ENCODE peak calls at places on chromosomes 4 and X, in five cellular contexts. One of them, this sample, is unnamed.

GRCh38 chr4:26803462-26803861 is 57.2 kb upstream of the STIM2 start:
- DNase-seq in stomach: no peak
- DNase-seq in A549: no peak
- DNase-seq in mesendoderm: peak; percentile 72
- DNase-seq in left ventricle myocardium inferior: no peak
- DNase-seq in this sample: no peak

GRCh38 chrX:68694429-68695205 is 47.2 kb downstream of the STARD8 start:
- DNase-seq in left ventricle myocardium inferior: no peak
- DNase-seq in mesendoderm: no peak
- DNase-seq in stomach: no peak
- DNase-seq in A549: no peak
- DNase-seq in this sample: no peak

GRCh38 chr4:82217986-82218715 is 155.6 kb downstream of the HNRNPD start:
- DNase-seq in mesendoderm: peak; percentile 34
- DNase-seq in left ventricle myocardium inferior: no peak
- DNase-seq in stomach: no peak
- DNase-seq in A549: peak; percentile 2
- DNase-seq in this sample: no peak

GRCh38 chr4:10461091-10461849 is 4.0 kb upstream of the ZNF518B start:
- DNase-seq in stomach: peak; percentile 62
- DNase-seq in mesendoderm: peak; percentile 82
- DNase-seq in A549: peak; percentile 34
- DNase-seq in left ventricle myocardium inferior: peak; percentile 54
- DNase-seq in this sample: peak; percentile 82

GRCh38 chr4:26152051-26152450 is 168.8 kb upstream of the RBPJ start:
- DNase-seq in left ventricle myocardium inferior: no peak
- DNase-seq in A549: no peak
- DNase-seq in mesendoderm: no peak
- DNase-seq in stomach: no peak
- DNase-seq in this sample: no peak

GRCh38 chr4:5164221-5164912 is 113.1 kb downstream of the STK32B start:
- DNase-seq in stomach: no peak
- DNase-seq in left ventricle myocardium inferior: no peak
- DNase-seq in A549: no peak
- DNase-seq in mesendoderm: no peak
- DNase-seq in this sample: no peak

GRCh38 chr4:168562021-168562691 is 65.3 kb downstream of the PALLD start:
- DNase-seq in mesendoderm: no peak
- DNase-seq in stomach: no peak
- DNase-seq in left ventricle myocardium inferior: no peak
- DNase-seq in A549: no peak
- DNase-seq in this sample: no peak

GRCh38 chrX:114344756-114345155 is 239.1 kb upstream of the HTR2C start:
- DNase-seq in stomach: no peak
- DNase-seq in left ventricle myocardium inferior: no peak
- DNase-seq in mesendoderm: peak; percentile 65
- DNase-seq in A549: peak; percentile 25
- DNase-seq in this sample: no peak

GRCh38 chr4:25654031-25654970 is 1.4 kb upstream of the SLC34A2 start:
- DNase-seq in A549: no peak
- DNase-seq in left ventricle myocardium inferior: no peak
- DNase-seq in mesendoderm: peak; percentile 65
- DNase-seq in stomach: no peak
- DNase-seq in this sample: peak; percentile 66

GRCh38 chr4:761086-761485 is 55.5 kb downstream of the PCGF3 start:
- DNase-seq in stomach: no peak
- DNase-seq in A549: no peak
- DNase-seq in mesendoderm: no peak
- DNase-seq in left ventricle myocardium inferior: no peak
- DNase-seq in this sample: peak; percentile 24

GRCh38 chrX:153626863-153627674 is 19.9 kb upstream of the DUSP9 start:
- DNase-seq in A549: no peak
- DNase-seq in left ventricle myocardium inferior: no peak
- DNase-seq in stomach: no peak
- DNase-seq in mesendoderm: no peak
- DNase-seq in this sample: peak; percentile 13

GRCh38 chrX:72620550-72621145 is 48.0 kb upstream of the HDAC8 start:
- DNase-seq in stomach: peak; percentile 81
- DNase-seq in A549: peak; percentile 94
- DNase-seq in mesendoderm: no peak
- DNase-seq in left ventricle myocardium inferior: peak; percentile 14
- DNase-seq in this sample: peak; percentile 23

GRCh38 chr4:113869743-113870375 is 108.3 kb upstream of the CAMK2D start:
- DNase-seq in stomach: peak; percentile 30
- DNase-seq in A549: no peak
- DNase-seq in mesendoderm: no peak
- DNase-seq in left ventricle myocardium inferior: no peak
- DNase-seq in this sample: no peak

GRCh38 chr4:15077969-15078368 is 75.7 kb downstream of the CPEB2 start:
- DNase-seq in stomach: no peak
- DNase-seq in mesendoderm: no peak
- DNase-seq in left ventricle myocardium inferior: no peak
- DNase-seq in A549: peak; percentile 36
- DNase-seq in this sample: no peak

GRCh38 chr4:8191136-8191747 is 7.8 kb upstream of the SH3TC1 start:
- DNase-seq in A549: no peak
- DNase-seq in left ventricle myocardium inferior: peak; percentile 73
- DNase-seq in stomach: peak; percentile 63
- DNase-seq in mesendoderm: no peak
- DNase-seq in this sample: peak; percentile 85

GRCh38 chrX:55451990-55452824 is at the start of gene MAGEH1:
- DNase-seq in mesendoderm: peak; percentile 86
- DNase-seq in left ventricle myocardium inferior: peak; percentile 84
- DNase-seq in A549: peak; percentile 67
- DNase-seq in stomach: peak; percentile 81
- DNase-seq in this sample: peak; percentile 87

GRCh38 chr4:77959566-77960338 is 97.1 kb downstream of the MRPL1 start:
- DNase-seq in left ventricle myocardium inferior: no peak
- DNase-seq in A549: peak; percentile 65
- DNase-seq in mesendoderm: peak; percentile 70
- DNase-seq in stomach: no peak
- DNase-seq in this sample: no peak

GRCh38 chr4:108547682-108548081 is 72.7 kb upstream of the RPL34 start:
- DNase-seq in left ventricle myocardium inferior: no peak
- DNase-seq in mesendoderm: no peak
- DNase-seq in stomach: no peak
- DNase-seq in A549: no peak
- DNase-seq in this sample: no peak

GRCh38 chr4:118835896-118836762 is at the start of gene SEC24D:
- DNase-seq in stomach: peak; percentile 91
- DNase-seq in A549: peak; percentile 75
- DNase-seq in left ventricle myocardium inferior: peak; percentile 90
- DNase-seq in mesendoderm: peak; percentile 93
- DNase-seq in this sample: peak; percentile 92

GRCh38 chrX:129606918-129607317 is 47.8 kb downstream of the APLN start:
- DNase-seq in A549: peak; percentile 47
- DNase-seq in left ventricle myocardium inferior: no peak
- DNase-seq in mesendoderm: peak; percentile 39
- DNase-seq in stomach: peak; percentile 65
- DNase-seq in this sample: no peak

GRCh38 chr4:90582087-90582486 is 454.9 kb downstream of the CCSER1 start:
- DNase-seq in stomach: no peak
- DNase-seq in mesendoderm: no peak
- DNase-seq in left ventricle myocardium inferior: no peak
- DNase-seq in A549: no peak
- DNase-seq in this sample: no peak

GRCh38 chrX:6021316-6022091 is 207.2 kb downstream of the NLGN4X start:
- DNase-seq in left ventricle myocardium inferior: no peak
- DNase-seq in mesendoderm: peak; percentile 87
- DNase-seq in A549: peak; percentile 23
- DNase-seq in stomach: peak; percentile 49
- DNase-seq in this sample: no peak

GRCh38 chr4:123232439-123232838 is 164.2 kb upstream of the SPRY1 start:
- DNase-seq in A549: no peak
- DNase-seq in mesendoderm: no peak
- DNase-seq in stomach: no peak
- DNase-seq in left ventricle myocardium inferior: no peak
- DNase-seq in this sample: no peak

GRCh38 chrX:154411322-154411980 is at the start of gene TAFAZZIN:
- DNase-seq in left ventricle myocardium inferior: peak; percentile 75
- DNase-seq in A549: peak; percentile 80
- DNase-seq in mesendoderm: peak; percentile 63
- DNase-seq in stomach: peak; percentile 78
- DNase-seq in this sample: peak; percentile 85

GRCh38 chrX:117969337-117969736 is 147.3 kb downstream of the KLHL13 start:
- DNase-seq in stomach: no peak
- DNase-seq in A549: no peak
- DNase-seq in left ventricle myocardium inferior: no peak
- DNase-seq in mesendoderm: no peak
- DNase-seq in this sample: no peak

GRCh38 chr4:126777649-126778048 is 855.1 kb upstream of the INTU start:
- DNase-seq in left ventricle myocardium inferior: no peak
- DNase-seq in stomach: no peak
- DNase-seq in mesendoderm: no peak
- DNase-seq in A549: no peak
- DNase-seq in this sample: no peak

GRCh38 chr4:154119317-154119716 is 330.4 kb upstream of the SFRP2 start:
- DNase-seq in A549: no peak
- DNase-seq in stomach: no peak
- DNase-seq in left ventricle myocardium inferior: no peak
- DNase-seq in mesendoderm: no peak
- DNase-seq in this sample: no peak

GRCh38 chrX:55818673-55819375 is 101.3 kb downstream of the RRAGB start:
- DNase-seq in stomach: no peak
- DNase-seq in mesendoderm: peak; percentile 46
- DNase-seq in A549: no peak
- DNase-seq in left ventricle myocardium inferior: no peak
- DNase-seq in this sample: no peak

GRCh38 chr4:65007841-65008439 is 598.7 kb upstream of the TECRL start:
- DNase-seq in A549: peak; percentile 49
- DNase-seq in left ventricle myocardium inferior: no peak
- DNase-seq in stomach: no peak
- DNase-seq in mesendoderm: peak; percentile 70
- DNase-seq in this sample: no peak

GRCh38 chr4:93199492-93199891 is 629.1 kb upstream of the ATOH1 start:
- DNase-seq in stomach: no peak
- DNase-seq in A549: peak; percentile 42
- DNase-seq in mesendoderm: peak; percentile 84
- DNase-seq in left ventricle myocardium inferior: no peak
- DNase-seq in this sample: no peak

GRCh38 chr4:3201718-3202702 is 46.9 kb upstream of the MSANTD1 start:
- DNase-seq in mesendoderm: peak; percentile 6
- DNase-seq in left ventricle myocardium inferior: no peak
- DNase-seq in stomach: peak; percentile 28
- DNase-seq in A549: no peak
- DNase-seq in this sample: no peak

GRCh38 chr4:75634951-75635350 is 4.6 kb upstream of the CDKL2 start:
- DNase-seq in mesendoderm: no peak
- DNase-seq in stomach: no peak
- DNase-seq in A549: no peak
- DNase-seq in left ventricle myocardium inferior: no peak
- DNase-seq in this sample: no peak

GRCh38 chr4:134308910-134309309 is 107.3 kb upstream of the PABPC4L start:
- DNase-seq in stomach: no peak
- DNase-seq in A549: no peak
- DNase-seq in mesendoderm: no peak
- DNase-seq in left ventricle myocardium inferior: no peak
- DNase-seq in this sample: no peak

DNA sequence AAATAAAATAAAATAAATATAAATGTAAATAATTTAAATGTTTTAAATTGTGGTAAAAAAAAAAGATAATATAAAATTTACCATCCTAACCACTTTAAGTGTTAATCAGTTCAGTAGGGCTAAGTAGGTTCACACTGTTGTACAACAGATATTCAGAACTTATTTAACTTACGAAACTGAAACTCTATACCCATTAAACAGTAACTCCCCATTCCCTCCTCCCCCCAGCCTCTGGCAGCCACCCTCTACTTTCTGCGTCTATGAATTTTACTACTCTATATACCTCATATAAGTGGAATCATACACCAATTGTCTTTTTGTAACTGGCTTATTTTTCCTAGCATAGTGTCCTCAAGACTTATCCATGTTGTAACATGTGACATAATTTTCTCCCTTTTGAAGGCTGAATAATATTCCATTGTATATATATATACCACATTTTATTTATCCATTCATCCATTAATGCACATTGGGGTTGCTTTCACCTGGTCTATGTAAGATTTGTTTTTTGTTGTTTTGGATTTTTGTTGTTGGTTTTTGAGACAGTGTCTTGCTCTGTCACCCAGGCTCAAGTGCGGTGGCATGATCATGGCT is 32.5 kb upstream of the ELF2 start:
- DNase-seq in A549: no peak
- DNase-seq in stomach: no peak
- DNase-seq in mesendoderm: no peak
- DNase-seq in left ventricle myocardium inferior: no peak
- DNase-seq in this sample: no peak
- H3K4me1 ChIP-seq in A549: no peaks in the 10 kb centered on the region
- H3K4me1 ChIP-seq in stomach: no peaks in the 10 kb centered on the region
- H3K4me1 ChIP-seq in mesendoderm: no peaks in the 10 kb centered on the region
- H3K4me1 ChIP-seq in left ventricle myocardium inferior: peaks cover 13% of the 10 kb centered on the region
- H3K4me1 ChIP-seq in this sample: no peaks in the 10 kb centered on the region

DNA sequence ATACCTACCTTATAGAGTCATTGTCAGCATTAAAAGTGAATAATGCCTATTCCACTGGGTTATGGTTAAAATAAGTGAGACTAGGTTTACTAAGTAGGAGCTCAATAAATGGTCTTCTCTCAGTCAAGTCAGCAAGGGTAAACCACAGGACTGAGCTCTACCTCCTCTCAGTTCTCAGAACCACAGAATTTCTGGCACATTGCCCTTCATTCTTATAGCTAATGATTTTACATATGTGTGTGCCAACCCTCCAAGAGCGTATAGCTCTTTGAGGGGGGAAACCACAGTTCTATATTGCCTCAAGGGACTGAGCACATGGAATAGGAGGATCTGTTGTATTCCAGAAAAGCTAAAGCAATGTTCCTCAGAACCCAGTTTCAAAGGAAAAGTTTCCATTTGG is 124.8 kb downstream of the ATG4A start:
- DNase-seq in A549: no peak
- DNase-seq in stomach: no peak
- DNase-seq in mesendoderm: no peak
- DNase-seq in left ventricle myocardium inferior: no peak
- DNase-seq in this sample: no peak
- H3K27ac ChIP-seq in A549: no peak overlapping the region
- H3K27ac ChIP-seq in stomach: no peak overlapping the region
- H3K27ac ChIP-seq in mesendoderm: no peak overlapping the region
- H3K27ac ChIP-seq in left ventricle myocardium inferior: peak overlapping the region; percentile 12
- H3K27ac ChIP-seq in this sample: no peak overlapping the region

DNA sequence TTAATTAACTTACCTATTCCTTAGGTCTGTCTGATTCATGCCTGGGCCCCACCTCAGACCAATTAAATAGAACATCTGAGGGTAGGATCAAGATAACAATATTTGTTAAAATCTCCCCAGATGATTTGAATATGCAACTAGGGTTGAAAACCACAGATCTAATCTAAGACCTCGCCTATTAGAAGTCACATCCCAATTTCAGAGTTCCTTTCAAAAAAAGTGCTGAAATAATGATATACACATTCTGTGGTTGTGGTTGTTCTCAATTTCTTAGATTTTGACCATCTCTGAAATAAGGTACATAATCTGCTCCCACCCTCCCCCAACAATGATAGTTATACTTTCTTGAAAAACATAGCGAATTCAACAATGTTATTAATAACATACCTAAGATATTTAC is 27.7 kb downstream of the NIPAL1 start:
- DNase-seq in left ventricle myocardium inferior: no peak
- DNase-seq in mesendoderm: no peak
- DNase-seq in stomach: no peak
- DNase-seq in A549: no peak
- DNase-seq in this sample: no peak
- H3K4me1 ChIP-seq in left ventricle myocardium inferior: peaks cover 25% of the 10 kb centered on the region
- H3K4me1 ChIP-seq in mesendoderm: no peaks in the 10 kb centered on the region
- H3K4me1 ChIP-seq in stomach: peaks cover 16% of the 10 kb centered on the region
- H3K4me1 ChIP-seq in A549: no peaks in the 10 kb centered on the region
- H3K4me1 ChIP-seq in this sample: peaks cover 6% of the 10 kb centered on the region

GRCh38 chrX:40734956-40735317 is 405 bp downstream of the MED14 start:
- DNase-seq in A549: peak; percentile 11
- DNase-seq in stomach: no peak
- DNase-seq in mesendoderm: no peak
- DNase-seq in left ventricle myocardium inferior: no peak
- DNase-seq in this sample: peak; percentile 49
- H3K27ac ChIP-seq in A549: peak overlapping the region; percentile 95
- H3K27ac ChIP-seq in stomach: peak overlapping the region; percentile 98
- H3K27ac ChIP-seq in mesendoderm: peak overlapping the region; percentile 90
- H3K27ac ChIP-seq in left ventricle myocardium inferior: peak overlapping the region; percentile 97
- H3K27ac ChIP-seq in this sample: peak overlapping the region; percentile 96